ENCODE peak calls at places on chromosomes 6 and 20, in five cellular contexts. One of them, this sample, is unnamed.

GRCh38 chr6:3176562-3177355 is 19.4 kb upstream of the TUBB2A start:
- DNase-seq in stomach: no peak
- DNase-seq in foreskin fibroblast: peak
- DNase-seq in activated T-helper 1 cell treated with Interleukin-2 at 50 U/mL for 16 hours: no peak
- DNase-seq in iPS-NIHi11: no peak
- DNase-seq in this sample: peak

GRCh38 chr6:85464260-85464644 is 14.4 kb downstream of the NT5E start:
- DNase-seq in stomach: no peak
- DNase-seq in foreskin fibroblast: peak
- DNase-seq in activated T-helper 1 cell treated with Interleukin-2 at 50 U/mL for 16 hours: no peak
- DNase-seq in iPS-NIHi11: no peak
- DNase-seq in this sample: peak

GRCh38 chr6:32192608-32193039 is at the start of gene GPSM3:
- DNase-seq in stomach: peak
- DNase-seq in foreskin fibroblast: no peak
- DNase-seq in activated T-helper 1 cell treated with Interleukin-2 at 50 U/mL for 16 hours: peak
- DNase-seq in iPS-NIHi11: no peak
- DNase-seq in this sample: peak

GRCh38 chr20:15561707-15562106 is 1011.5 kb downstream of the KIF16B start:
- DNase-seq in stomach: no peak
- DNase-seq in foreskin fibroblast: no peak
- DNase-seq in activated T-helper 1 cell treated with Interleukin-2 at 50 U/mL for 16 hours: no peak
- DNase-seq in iPS-NIHi11: peak
- DNase-seq in this sample: no peak

GRCh38 chr6:170287371-170287876 is 3.5 kb downstream of the DLL1 start:
- DNase-seq in stomach: peak
- DNase-seq in foreskin fibroblast: no peak
- DNase-seq in activated T-helper 1 cell treated with Interleukin-2 at 50 U/mL for 16 hours: no peak
- DNase-seq in iPS-NIHi11: no peak
- DNase-seq in this sample: no peak

GRCh38 chr6:96499781-96500180 is 21.8 kb upstream of the UFL1 start:
- DNase-seq in stomach: no peak
- DNase-seq in foreskin fibroblast: no peak
- DNase-seq in activated T-helper 1 cell treated with Interleukin-2 at 50 U/mL for 16 hours: peak
- DNase-seq in iPS-NIHi11: no peak
- DNase-seq in this sample: no peak

GRCh38 chr6:5871296-5871695 is 135.4 kb downstream of the NRN1 start:
- DNase-seq in stomach: no peak
- DNase-seq in foreskin fibroblast: no peak
- DNase-seq in activated T-helper 1 cell treated with Interleukin-2 at 50 U/mL for 16 hours: no peak
- DNase-seq in iPS-NIHi11: no peak
- DNase-seq in this sample: no peak

GRCh38 chr6:145151624-145152023 is 583.7 kb downstream of the EPM2A start:
- DNase-seq in stomach: no peak
- DNase-seq in foreskin fibroblast: no peak
- DNase-seq in activated T-helper 1 cell treated with Interleukin-2 at 50 U/mL for 16 hours: no peak
- DNase-seq in iPS-NIHi11: no peak
- DNase-seq in this sample: peak

GRCh38 chr6:162119349-162119748 is 608.2 kb downstream of the PRKN start:
- DNase-seq in stomach: no peak
- DNase-seq in foreskin fibroblast: no peak
- DNase-seq in activated T-helper 1 cell treated with Interleukin-2 at 50 U/mL for 16 hours: no peak
- DNase-seq in iPS-NIHi11: peak
- DNase-seq in this sample: peak

GRCh38 chr6:40959781-40960327 is 79.2 kb downstream of the UNC5CL start:
- DNase-seq in stomach: no peak
- DNase-seq in foreskin fibroblast: no peak
- DNase-seq in activated T-helper 1 cell treated with Interleukin-2 at 50 U/mL for 16 hours: no peak
- DNase-seq in iPS-NIHi11: no peak
- DNase-seq in this sample: no peak

GRCh38 chr6:146709036-146709622 is 110.4 kb downstream of the ADGB start:
- DNase-seq in stomach: no peak
- DNase-seq in foreskin fibroblast: no peak
- DNase-seq in activated T-helper 1 cell treated with Interleukin-2 at 50 U/mL for 16 hours: no peak
- DNase-seq in iPS-NIHi11: peak
- DNase-seq in this sample: no peak

This sample was measured in brain microvascular endothelial cell.